ENCODE peak calls at places on chromosomes 5 and 9, in six cellular contexts. M, S, Q, G, F and B are unnamed samples.

GRCh38 chr9:123150708-123151503 is 117.4 kb downstream of the GPR21 start:
- DNase-seq in F (no peak), S (no peak), M (no peak), G (peak), Q (no peak), B (no peak)

GRCh38 chr9:93659044-93659836 is 82.9 kb downstream of the PHF2 start:
- DNase-seq in G (no peak), S (no peak), F (no peak), M (no peak), Q (no peak), B (no peak)

GRCh38 chr5:152262667-152263066 is 142.4 kb downstream of the NMUR2 start:
- DNase-seq in M (no peak), S (no peak), G (no peak), F (no peak), Q (no peak), B (no peak)

GRCh38 chr5:109697339-109697738 is 7.6 kb downstream of the MAN2A1 start:
- DNase-seq in Q (no peak), F (no peak), M (no peak), G (no peak), S (no peak), B (no peak)

GRCh38 chr9:77751341-77752091 is 103.4 kb upstream of the GNA14 start:
- DNase-seq in G (peak), S (peak), F (no peak), M (no peak), Q (no peak), B (no peak)

GRCh38 chr5:159763564-159763963 is 152.7 kb upstream of the ADRA1B start:
- DNase-seq in G (no peak), M (no peak), F (no peak), Q (no peak), S (no peak), B (no peak)

GRCh38 chr9:136840877-136841645 is 1.2 kb upstream of the AJM1 start:
- DNase-seq in F (no peak), M (no peak), S (no peak), Q (no peak), G (peak), B (no peak)

GRCh38 chr9:128203842-128204551 is 818 bp downstream of the DNM1 start:
- DNase-seq in M (no peak), S (no peak), Q (no peak), F (no peak), G (peak), B (no peak)

GRCh38 chr5:125222597-125223240 is 476.3 kb upstream of the ZNF608 start:
- DNase-seq in S (no peak), G (no peak), F (no peak), M (no peak), Q (no peak), B (no peak)

GRCh38 chr5:68730220-68731010 is 363.4 kb upstream of the SLC30A5 start:
- DNase-seq in G (peak), F (peak), S (no peak), M (no peak), Q (no peak), B (no peak)

GRCh38 chr9:124032247-124032646 is 20.7 kb downstream of the LHX2 start:
- DNase-seq in M (no peak), F (no peak), S (no peak), G (no peak), Q (no peak), B (no peak)

GRCh38 chr9:80948107-80948506 is 741.2 kb downstream of the TLE1 start:
- DNase-seq in M (no peak), F (no peak), Q (no peak), S (no peak), G (no peak), B (no peak)

GRCh38 chr9:38416461-38416860 is 7.8 kb downstream of the IGFBPL1 start:
- DNase-seq in S (no peak), M (no peak), G (no peak), Q (no peak), F (no peak), B (no peak)

GRCh38 chr5:22649076-22649475 is 204.1 kb downstream of the CDH12 start:
- DNase-seq in F (no peak), G (no peak), M (no peak), S (no peak), Q (no peak), B (no peak)

GRCh38 chr5:15487228-15487627 is 12.8 kb upstream of the FBXL7 start:
- DNase-seq in Q (no peak), F (no peak), M (no peak), G (no peak), S (no peak), B (no peak)

GRCh38 chr9:112861638-112862555 is 28.8 kb downstream of the SLC46A2 start:
- DNase-seq in G (peak), S (no peak), M (no peak), F (no peak), Q (no peak), B (no peak)

GRCh38 chr9:114668146-114668545 is 10.5 kb upstream of the TEX53 start:
- DNase-seq in S (no peak), F (no peak), M (no peak), Q (no peak), G (no peak), B (no peak)

GRCh38 chr5:78569441-78569840 is 79.1 kb downstream of the LHFPL2 start:
- DNase-seq in G (peak), M (peak), F (no peak), S (no peak), Q (no peak), B (peak)

GRCh38 chr9:129891519-129891918 is 56.3 kb downstream of the USP20 start:
- DNase-seq in M (no peak), S (no peak), Q (no peak), F (no peak), G (no peak), B (no peak)

GRCh38 chr5:170330568-170331054 is 33.0 kb upstream of the LCP2 start:
- DNase-seq in M (no peak), F (no peak), G (no peak), S (no peak), Q (peak), B (no peak)

GRCh38 chr5:54885636-54886035 is 99.8 kb downstream of the ESM1 start:
- DNase-seq in F (no peak), Q (no peak), S (no peak), G (no peak), M (no peak), B (no peak)

GRCh38 chr9:128892223-128892892 is 10.4 kb downstream of the LRRC8A start:
- DNase-seq in S (no peak), F (peak), Q (peak), G (peak), M (peak), B (no peak)

GRCh38 chr9:137199411-137200121 is 975 bp downstream of the TPRN start:
- DNase-seq in S (no peak), M (no peak), Q (no peak), F (no peak), G (peak), B (no peak)

GRCh38 chr5:138659121-138659520 is 83.9 kb upstream of the HSPA9 start:
- DNase-seq in S (no peak), M (no peak), G (no peak), Q (no peak), F (no peak), B (no peak)

GRCh38 chr5:98938459-98938858 is 9.7 kb upstream of the CHD1 start:
- DNase-seq in M (no peak), F (no peak), Q (no peak), S (no peak), G (peak), B (no peak)

GRCh38 chr5:102216559-102217157 is 79.4 kb downstream of the SLCO4C1 start:
- DNase-seq in Q (no peak), M (no peak), F (no peak), G (no peak), S (no peak), B (no peak)

GRCh38 chr5:55538621-55539020 is 3.9 kb upstream of the PLPP1 start:
- DNase-seq in S (no peak), G (peak), F (no peak), M (no peak), Q (no peak), B (no peak)

GRCh38 chr9:110566156-110566555 is 13.4 kb downstream of the SVEP1 start:
- DNase-seq in F (no peak), Q (no peak), G (no peak), S (no peak), M (no peak), B (no peak)

GRCh38 chr9:114603183-114603582 is 7.9 kb upstream of the TMEM268 start:
- DNase-seq in S (no peak), Q (no peak), G (no peak), M (no peak), F (no peak), B (no peak)

GRCh38 chr5:42632501-42632900 is 124.1 kb upstream of the CCDC152 start:
- DNase-seq in M (no peak), F (no peak), G (no peak), S (no peak), Q (no peak), B (no peak)

GRCh38 chr5:143653256-143653655 is 158.7 kb upstream of the HMHB1 start:
- DNase-seq in F (no peak), S (no peak), M (no peak), Q (no peak), G (no peak), B (no peak)

GRCh38 chr5:118733394-118733793 is 255.0 kb downstream of the DTWD2 start:
- DNase-seq in M (no peak), S (no peak), Q (no peak), G (no peak), F (no peak), B (no peak)

GRCh38 chr5:82562696-82563240 is 284.6 kb upstream of the RPS23 start:
- DNase-seq in M (no peak), G (no peak), S (no peak), Q (no peak), F (no peak), B (no peak)

DNA sequence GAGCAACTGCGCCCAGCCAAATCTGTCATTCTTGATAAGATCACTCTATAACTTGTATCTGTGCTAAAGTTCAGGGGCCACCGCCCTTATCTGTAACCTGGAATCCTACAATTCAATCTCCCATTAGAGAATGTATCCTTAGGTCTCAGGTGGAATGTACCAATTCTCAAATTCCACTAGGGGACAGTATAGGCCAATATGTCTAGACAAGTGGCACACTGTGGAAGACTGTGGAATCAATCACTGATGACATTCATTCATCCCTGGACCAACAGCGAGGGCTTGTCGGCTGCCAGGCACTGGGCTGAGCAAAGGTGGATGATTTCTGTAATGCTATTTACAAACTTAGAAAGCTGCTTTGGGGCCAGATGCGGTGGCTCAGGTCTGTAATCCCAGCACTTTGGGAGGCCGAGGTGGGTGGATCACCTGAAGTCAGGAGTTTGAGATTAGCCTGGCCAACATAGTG is 28.7 kb upstream of the MEGF9 start:
- DNase-seq in Q (no peak), G (peak), F (no peak), M (no peak), S (peak), B (no peak)
- TF ChIP-seq CTCF in Q (peak), G (peak), F (peak), M (peak), S (peak), B (peak)

GRCh38 chr5:38433160-38433861 is 123.1 kb downstream of the LIFR start:
- DNase-seq in G (peak), Q (no peak), S (no peak), M (peak), F (no peak), B (no peak)
- TF ChIP-seq CTCF in G (peak), Q (no peak), S (no peak), M (no peak), F (no peak), B (no peak)

GRCh38 chr9:88011005-88011766 is 36.9 kb upstream of the CDK20 start:
- DNase-seq in G (peak), S (no peak), Q (no peak), M (no peak), F (no peak), B (no peak)
- TF ChIP-seq CTCF in G (peak), S (peak), Q (no peak), M (peak), F (no peak), B (peak)

GRCh38 chr9:104091028-104091590 is 3.0 kb upstream of the SMC2 start:
- DNase-seq in Q (no peak), M (no peak), F (no peak), G (no peak), S (no peak), B (no peak)

GRCh38 chr9:104092192-104092591 is 1.9 kb upstream of the SMC2 start:
- DNase-seq in M (no peak), G (no peak), F (no peak), S (no peak), Q (no peak), B (no peak)

GRCh38 chr9:104093162-104093561 is 947 bp upstream of the SMC2 start:
- DNase-seq in S (no peak), M (no peak), G (peak), F (no peak), Q (no peak), B (no peak)

GRCh38 chr9:104090578-104090977 is 3.5 kb upstream of the SMC2 start:
- DNase-seq in F (no peak), S (no peak), M (no peak), Q (no peak), G (no peak), B (no peak)

DNA sequence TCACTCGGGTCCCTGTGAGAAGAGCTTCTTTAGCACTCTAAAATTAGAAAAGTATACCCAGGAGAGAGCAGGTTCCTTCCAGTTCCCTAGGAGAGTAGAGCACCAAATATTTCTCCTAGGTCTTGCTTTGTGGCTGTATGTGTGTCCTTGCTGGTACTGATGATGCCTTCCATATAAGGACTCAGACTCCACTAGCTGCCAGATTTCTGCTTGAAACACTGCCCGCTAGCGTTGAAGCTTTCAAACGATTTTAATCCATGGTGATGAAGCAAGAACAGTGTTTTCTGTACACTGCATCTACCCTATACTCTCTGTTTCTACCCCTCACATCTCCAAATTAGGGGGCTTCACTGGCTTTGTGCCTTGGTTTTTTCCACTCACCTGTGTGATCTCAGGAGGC is 2.4 kb upstream of the SMC2 start:
- DNase-seq in G (peak), M (no peak), Q (no peak), F (no peak), S (no peak), B (no peak)
- TF ChIP-seq CTCF in G (no peak), M (no peak), Q (no peak), F (peak), S (no peak), B (no peak)

DNA sequence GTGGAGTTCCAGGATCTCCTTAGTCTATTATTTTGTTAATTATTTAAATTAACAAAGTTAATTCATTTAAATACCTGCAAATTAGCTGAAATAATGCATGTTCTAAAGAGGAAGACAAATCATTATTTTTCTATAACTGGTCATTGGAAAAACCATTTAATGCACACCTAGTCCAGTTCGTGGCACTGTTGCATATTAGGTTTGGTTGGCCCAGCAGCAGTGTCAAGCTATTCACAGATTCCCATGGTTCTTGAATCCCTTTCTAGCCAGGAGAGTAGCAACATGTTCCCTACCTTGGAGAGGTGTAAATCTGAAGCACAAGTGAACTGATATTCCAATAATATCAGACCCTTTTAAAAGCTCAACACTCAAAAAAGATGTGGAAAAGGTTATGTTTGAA is 155.2 kb downstream of the TMEM161B start:
- DNase-seq in G (no peak), S (no peak), Q (no peak), F (no peak), M (no peak), B (no peak)
- TF ChIP-seq CTCF in G (no peak), S (no peak), Q (no peak), F (no peak), M (no peak), B (no peak)

DNA sequence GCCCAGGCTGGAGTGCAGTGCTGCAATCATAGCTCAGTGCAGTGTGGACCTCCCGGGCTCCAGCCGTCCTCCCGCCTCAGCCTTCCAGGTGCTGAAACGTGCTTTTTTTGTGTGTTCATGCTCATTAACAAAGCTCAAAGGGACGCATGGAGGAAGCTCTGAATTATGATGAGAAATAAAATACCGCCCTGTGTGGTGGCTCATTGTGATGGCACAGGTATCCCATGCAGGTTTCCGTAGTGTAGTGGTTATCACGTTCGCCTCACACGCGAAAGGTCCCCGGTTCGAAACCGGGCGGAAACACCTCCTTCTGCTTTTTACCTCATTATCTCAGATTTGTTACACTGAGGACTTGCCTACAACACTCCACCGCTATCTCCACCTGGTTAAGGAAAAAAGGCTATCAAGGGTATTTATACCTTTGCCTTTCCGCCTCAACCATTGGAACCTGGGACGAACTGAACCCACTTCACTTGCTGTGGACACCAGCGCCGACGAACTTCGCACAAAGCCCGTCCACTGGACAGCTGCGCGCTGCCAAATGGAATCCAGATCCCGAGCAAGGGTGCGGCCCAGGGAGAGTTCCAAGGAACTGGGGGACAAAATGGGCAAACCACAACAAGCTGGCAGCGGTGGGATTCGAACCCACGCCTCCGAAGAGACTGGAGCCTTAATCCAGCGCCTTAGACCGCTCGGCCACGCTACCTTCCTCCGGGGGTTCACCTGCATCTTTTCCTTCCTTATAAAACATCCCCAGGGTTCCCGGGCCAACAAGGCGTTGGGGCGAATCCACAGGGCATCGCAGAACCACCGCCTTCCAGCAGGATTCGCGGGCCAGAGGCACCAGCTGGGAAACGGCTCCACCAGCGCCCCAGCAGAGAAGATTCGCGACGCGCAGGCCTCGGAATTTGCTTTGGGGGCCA is 26.3 kb downstream of the OR2V2 start:
- DNase-seq in F (no peak), M (no peak), S (peak), G (no peak), Q (peak), B (no peak)
- TF ChIP-seq CTCF in F (no peak), M (no peak), S (no peak), G (no peak), Q (no peak), B (no peak)

DNA sequence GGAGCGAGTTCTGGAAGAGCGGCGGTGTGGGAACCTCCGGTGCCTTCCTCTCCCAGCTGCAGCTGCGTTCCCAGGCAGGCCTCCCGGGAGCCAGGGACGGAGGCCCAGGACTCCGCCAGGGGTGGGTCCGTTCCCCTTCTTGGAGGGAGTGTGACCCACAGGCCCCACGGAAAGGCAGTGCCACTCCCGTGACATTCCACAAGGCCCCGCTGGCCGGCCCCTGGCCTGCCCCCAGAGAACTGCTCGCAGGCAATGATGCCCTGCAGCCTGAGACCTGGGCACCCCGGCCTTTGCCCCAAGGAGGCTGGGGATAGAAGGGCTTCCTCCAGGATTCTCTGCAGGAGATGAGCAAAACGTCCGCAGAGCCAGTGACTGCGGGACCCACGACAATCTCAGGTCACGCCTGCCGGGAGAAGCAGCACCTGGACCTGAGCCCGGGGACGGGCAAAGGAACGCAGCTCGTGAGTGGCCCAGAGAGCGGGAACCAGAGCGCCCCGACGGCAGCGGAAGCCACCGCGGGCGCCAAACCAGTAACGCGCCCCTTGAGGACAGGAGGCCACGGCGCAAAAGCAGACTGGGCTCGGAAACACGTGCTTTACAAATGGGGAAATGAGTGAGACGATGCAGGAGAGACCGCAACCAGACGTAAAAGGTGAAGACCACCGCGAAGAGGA is 9.3 kb downstream of the OBP2B start:
- DNase-seq in F (no peak), G (no peak), S (no peak), M (no peak), Q (peak), B (no peak)
- TF ChIP-seq CTCF in F (no peak), G (peak), S (no peak), M (no peak), Q (no peak), B (no peak)

GRCh38 chr5:20972419-20972925 is 984.5 kb upstream of the CDH18 start:
- DNase-seq in Q (no peak), S (no peak), M (no peak), G (peak), F (no peak), B (no peak)
- TF ChIP-seq CTCF in Q (no peak), S (no peak), M (peak), G (no peak), F (no peak), B (peak)